ENCODE peak calls at places on chromosomes 11 and 22, in six cellular contexts. One of them, this sample, is unnamed.

GRCh38 chr11:2137202-2138071 is 1.8 kb downstream of the IGF2 start:
- DNase-seq in fibroblast of lung: peak; percentile 43
- DNase-seq in kidney: peak; percentile 89
- DNase-seq in transverse colon: peak; percentile 34
- DNase-seq in left ventricle myocardium inferior: peak; percentile 71
- DNase-seq in thoracic aorta: no peak
- DNase-seq in this sample: peak; percentile 89

GRCh38 chr22:37126383-37126782 is 16.9 kb upstream of the TMPRSS6 start:
- DNase-seq in left ventricle myocardium inferior: no peak
- DNase-seq in transverse colon: no peak
- DNase-seq in kidney: no peak
- DNase-seq in thoracic aorta: no peak
- DNase-seq in fibroblast of lung: no peak
- DNase-seq in this sample: peak; percentile 21

GRCh38 chr11:110955797-110956196 is 243.6 kb upstream of the ARHGAP20 start:
- DNase-seq in thoracic aorta: no peak
- DNase-seq in fibroblast of lung: peak; percentile 60
- DNase-seq in left ventricle myocardium inferior: no peak
- DNase-seq in kidney: no peak
- DNase-seq in transverse colon: no peak
- DNase-seq in this sample: no peak

GRCh38 chr22:32723632-32724031 is 77.9 kb upstream of the TIMP3 start:
- DNase-seq in kidney: peak; percentile 94
- DNase-seq in fibroblast of lung: peak; percentile 97
- DNase-seq in transverse colon: peak; percentile 59
- DNase-seq in thoracic aorta: no peak
- DNase-seq in left ventricle myocardium inferior: peak; percentile 72
- DNase-seq in this sample: peak; percentile 95

GRCh38 chr11:86818466-86819282 is 18.3 kb downstream of the PRSS23 start:
- DNase-seq in kidney: no peak
- DNase-seq in transverse colon: no peak
- DNase-seq in thoracic aorta: no peak
- DNase-seq in left ventricle myocardium inferior: no peak
- DNase-seq in fibroblast of lung: peak; percentile 73
- DNase-seq in this sample: peak; percentile 79

GRCh38 chr11:70537576-70538571 is 139.5 kb downstream of the CTTN start:
- DNase-seq in transverse colon: no peak
- DNase-seq in fibroblast of lung: no peak
- DNase-seq in kidney: peak; percentile 57
- DNase-seq in left ventricle myocardium inferior: no peak
- DNase-seq in thoracic aorta: no peak
- DNase-seq in this sample: no peak

GRCh38 chr11:83836883-83837654 is 550.9 kb upstream of the CCDC90B start:
- DNase-seq in kidney: no peak
- DNase-seq in left ventricle myocardium inferior: no peak
- DNase-seq in transverse colon: peak; percentile 13
- DNase-seq in thoracic aorta: no peak
- DNase-seq in fibroblast of lung: peak; percentile 37
- DNase-seq in this sample: peak; percentile 70

GRCh38 chr11:63749624-63750023 is 19.0 kb downstream of the ZFTA start:
- DNase-seq in left ventricle myocardium inferior: no peak
- DNase-seq in thoracic aorta: no peak
- DNase-seq in fibroblast of lung: no peak
- DNase-seq in kidney: no peak
- DNase-seq in transverse colon: no peak
- DNase-seq in this sample: no peak

GRCh38 chr11:9716275-9717039 is 52.6 kb downstream of the SWAP70 start:
- DNase-seq in transverse colon: no peak
- DNase-seq in fibroblast of lung: peak; percentile 92
- DNase-seq in left ventricle myocardium inferior: no peak
- DNase-seq in thoracic aorta: no peak
- DNase-seq in kidney: no peak
- DNase-seq in this sample: peak; percentile 86

GRCh38 chr11:34792814-34793241 is 123.4 kb downstream of the APIP start:
- DNase-seq in transverse colon: no peak
- DNase-seq in fibroblast of lung: no peak
- DNase-seq in left ventricle myocardium inferior: no peak
- DNase-seq in kidney: no peak
- DNase-seq in thoracic aorta: no peak
- DNase-seq in this sample: no peak

GRCh38 chr22:43628253-43628649 is 183.9 kb downstream of the EFCAB6 start:
- DNase-seq in left ventricle myocardium inferior: no peak
- DNase-seq in transverse colon: no peak
- DNase-seq in kidney: peak; percentile 72
- DNase-seq in thoracic aorta: no peak
- DNase-seq in fibroblast of lung: no peak
- DNase-seq in this sample: peak; percentile 4

GRCh38 chr11:72160319-72160718 is 24.8 kb downstream of the FOLR3 start:
- DNase-seq in fibroblast of lung: no peak
- DNase-seq in transverse colon: no peak
- DNase-seq in kidney: no peak
- DNase-seq in left ventricle myocardium inferior: no peak
- DNase-seq in thoracic aorta: no peak
- DNase-seq in this sample: no peak

GRCh38 chr11:1230456-1231395 is 7.9 kb downstream of the MUC5B start:
- DNase-seq in fibroblast of lung: no peak
- DNase-seq in thoracic aorta: no peak
- DNase-seq in kidney: peak; percentile 71
- DNase-seq in left ventricle myocardium inferior: no peak
- DNase-seq in transverse colon: peak; percentile 8
- DNase-seq in this sample: no peak

GRCh38 chr11:121892131-121892681 is 223.8 kb downstream of the BLID start:
- DNase-seq in kidney: no peak
- DNase-seq in left ventricle myocardium inferior: peak; percentile 30
- DNase-seq in fibroblast of lung: peak; percentile 81
- DNase-seq in transverse colon: no peak
- DNase-seq in thoracic aorta: no peak
- DNase-seq in this sample: peak; percentile 12

GRCh38 chr11:19441752-19442553 is 201.2 kb upstream of the E2F8 start:
- DNase-seq in kidney: peak; percentile 66
- DNase-seq in fibroblast of lung: peak; percentile 98
- DNase-seq in transverse colon: no peak
- DNase-seq in left ventricle myocardium inferior: peak; percentile 27
- DNase-seq in thoracic aorta: peak; percentile 13
- DNase-seq in this sample: peak; percentile 97

GRCh38 chr11:70618471-70619101 is 220.3 kb downstream of the CTTN start:
- DNase-seq in left ventricle myocardium inferior: no peak
- DNase-seq in thoracic aorta: no peak
- DNase-seq in transverse colon: peak; percentile 67
- DNase-seq in fibroblast of lung: no peak
- DNase-seq in kidney: no peak
- DNase-seq in this sample: no peak

GRCh38 chr22:36257948-36258674 is 5.2 kb downstream of the APOL1 start:
- DNase-seq in transverse colon: no peak
- DNase-seq in thoracic aorta: no peak
- DNase-seq in left ventricle myocardium inferior: no peak
- DNase-seq in fibroblast of lung: no peak
- DNase-seq in kidney: peak; percentile 67
- DNase-seq in this sample: no peak

GRCh38 chr11:94424011-94424410 is 22.8 kb upstream of the GPR83 start:
- DNase-seq in fibroblast of lung: no peak
- DNase-seq in kidney: no peak
- DNase-seq in thoracic aorta: no peak
- DNase-seq in transverse colon: no peak
- DNase-seq in left ventricle myocardium inferior: no peak
- DNase-seq in this sample: peak; percentile 9

GRCh38 chr11:36361472-36361871 is 65.4 kb downstream of the PRR5L start:
- DNase-seq in fibroblast of lung: peak; percentile 63
- DNase-seq in thoracic aorta: no peak
- DNase-seq in kidney: no peak
- DNase-seq in transverse colon: no peak
- DNase-seq in left ventricle myocardium inferior: no peak
- DNase-seq in this sample: no peak

GRCh38 chr11:6321961-6322362 is 1.7 kb upstream of the CAVIN3 start:
- DNase-seq in fibroblast of lung: peak; percentile 82
- DNase-seq in left ventricle myocardium inferior: no peak
- DNase-seq in kidney: no peak
- DNase-seq in thoracic aorta: no peak
- DNase-seq in transverse colon: no peak
- DNase-seq in this sample: peak; percentile 5

GRCh38 chr22:45329536-45329936 is 19.8 kb downstream of the FAM118A start:
- DNase-seq in thoracic aorta: no peak
- DNase-seq in left ventricle myocardium inferior: peak; percentile 82
- DNase-seq in kidney: no peak
- DNase-seq in transverse colon: no peak
- DNase-seq in fibroblast of lung: no peak
- DNase-seq in this sample: no peak

GRCh38 chr11:27438595-27438981 is 34.0 kb downstream of the LGR4 start:
- DNase-seq in left ventricle myocardium inferior: no peak
- DNase-seq in fibroblast of lung: no peak
- DNase-seq in thoracic aorta: no peak
- DNase-seq in kidney: no peak
- DNase-seq in transverse colon: no peak
- DNase-seq in this sample: no peak

DNA sequence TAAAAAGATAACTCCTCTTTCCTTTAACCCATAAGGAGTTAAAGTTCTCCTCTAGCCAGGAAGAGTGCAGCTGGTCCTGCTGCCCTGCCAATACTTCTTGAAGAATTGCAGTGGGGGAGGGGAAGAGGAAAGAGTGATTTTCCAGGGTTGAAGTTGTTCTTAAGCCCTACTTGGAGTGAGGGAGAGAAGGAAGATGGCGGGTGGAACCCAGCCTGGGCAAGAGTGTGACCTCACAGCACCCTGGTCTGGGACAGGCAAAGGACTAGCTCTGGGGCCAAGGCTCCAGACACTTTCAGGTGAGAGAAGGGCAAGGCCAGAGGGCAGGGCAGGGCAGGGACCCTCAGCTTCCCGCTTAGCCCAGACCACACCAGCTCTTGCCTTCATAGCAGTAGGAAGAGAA is 6.6 kb downstream of the TNKS1BP1 start:
- DNase-seq in transverse colon: no peak
- DNase-seq in thoracic aorta: no peak
- DNase-seq in left ventricle myocardium inferior: no peak
- DNase-seq in kidney: peak; percentile 63
- DNase-seq in fibroblast of lung: peak; percentile 36
- DNase-seq in this sample: no peak
- TF ChIP-seq CTCF in transverse colon: no peak
- TF ChIP-seq CTCF in thoracic aorta: no peak
- TF ChIP-seq CTCF in left ventricle myocardium inferior: no peak
- TF ChIP-seq CTCF in kidney: no peak
- TF ChIP-seq CTCF in fibroblast of lung: no peak
- TF ChIP-seq CTCF in this sample: no peak

DNA sequence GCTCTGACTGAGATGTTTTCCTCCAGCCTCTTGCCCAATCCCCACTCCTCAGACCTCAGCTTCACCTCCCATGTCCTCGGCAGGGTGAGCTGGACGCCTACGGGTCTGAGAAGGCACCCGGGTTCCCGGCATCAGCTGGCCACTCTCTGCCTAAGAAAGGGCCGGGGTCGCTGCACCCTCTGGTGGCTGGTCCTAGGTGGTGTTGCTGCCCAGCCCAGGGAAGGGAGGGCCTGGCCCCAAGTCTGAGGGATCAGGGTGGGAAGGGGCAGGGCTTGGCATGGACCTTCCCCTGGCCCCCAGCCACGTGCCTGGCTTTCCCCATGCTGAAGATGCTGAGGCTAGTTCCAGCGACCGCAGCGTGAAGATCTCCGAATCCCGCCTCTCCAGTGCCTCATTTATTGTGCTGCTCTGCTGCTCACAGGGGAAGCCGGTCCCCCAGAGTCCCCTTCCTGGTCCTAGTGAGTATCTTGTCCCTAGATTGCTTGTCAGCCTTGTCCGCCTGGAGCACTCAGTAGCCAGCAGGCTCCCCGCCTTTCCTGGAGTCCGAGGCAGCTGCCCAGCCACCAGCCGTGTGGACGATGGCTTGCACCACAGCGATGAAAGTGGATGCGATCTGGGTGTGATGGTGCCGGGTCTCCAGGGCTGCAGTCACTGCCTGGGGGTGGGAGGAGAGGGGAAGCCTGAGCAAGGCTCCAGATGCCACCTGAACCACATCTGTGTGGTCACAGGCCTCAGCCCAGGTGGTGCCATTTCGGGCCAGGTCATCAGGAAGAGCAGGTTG is 2.9 kb upstream of the GGT5 start:
- DNase-seq in kidney: peak; percentile 98
- DNase-seq in thoracic aorta: peak; percentile 87
- DNase-seq in transverse colon: peak; percentile 81
- DNase-seq in left ventricle myocardium inferior: peak; percentile 89
- DNase-seq in fibroblast of lung: peak; percentile 93
- DNase-seq in this sample: peak; percentile 100
- H3K27ac ChIP-seq in kidney: no peak overlapping the region
- H3K27ac ChIP-seq in thoracic aorta: peak overlapping the region; percentile 89
- H3K27ac ChIP-seq in transverse colon: peak overlapping the region; percentile 82
- H3K27ac ChIP-seq in left ventricle myocardium inferior: peak overlapping the region; percentile 97
- H3K27ac ChIP-seq in fibroblast of lung: peak overlapping the region; percentile 82
- H3K27ac ChIP-seq in this sample: no peak overlapping the region

DNA sequence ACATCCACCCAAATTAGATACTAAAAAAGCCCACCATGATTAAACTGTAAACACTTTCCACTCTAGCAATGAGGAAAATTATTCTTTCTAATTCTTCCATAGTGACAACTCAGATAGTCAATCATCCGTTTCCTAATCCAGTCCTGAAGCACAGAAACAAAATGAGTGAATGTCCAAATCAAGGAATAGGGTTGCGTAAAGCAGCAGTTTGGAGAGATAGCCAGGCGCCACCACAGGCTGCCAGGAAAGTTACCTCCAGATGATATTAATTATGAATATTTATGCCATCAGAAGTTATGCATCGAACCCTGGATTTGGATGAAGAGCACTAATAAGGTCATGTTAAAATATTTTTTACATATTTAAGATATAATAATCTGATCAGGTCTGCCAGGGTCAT is 63.2 kb downstream of the ETS1 start:
- DNase-seq in left ventricle myocardium inferior: no peak
- DNase-seq in transverse colon: no peak
- DNase-seq in fibroblast of lung: no peak
- DNase-seq in thoracic aorta: no peak
- DNase-seq in kidney: no peak
- DNase-seq in this sample: peak; percentile 65
- H3K4me3 ChIP-seq in left ventricle myocardium inferior: no peak overlapping the region
- H3K4me3 ChIP-seq in transverse colon: no peak overlapping the region
- H3K4me3 ChIP-seq in fibroblast of lung: no peak overlapping the region
- H3K4me3 ChIP-seq in thoracic aorta: no peak overlapping the region
- H3K4me3 ChIP-seq in kidney: no peak overlapping the region
- H3K4me3 ChIP-seq in this sample: no peak overlapping the region

GRCh38 chr11:131906963-131907362 is 536.5 kb downstream of the NTM start:
- DNase-seq in transverse colon: no peak
- DNase-seq in fibroblast of lung: no peak
- DNase-seq in kidney: no peak
- DNase-seq in left ventricle myocardium inferior: no peak
- DNase-seq in thoracic aorta: no peak
- DNase-seq in this sample: peak; percentile 16
- TF ChIP-seq CTCF in transverse colon: no peak
- TF ChIP-seq CTCF in fibroblast of lung: peak; percentile 27
- TF ChIP-seq CTCF in kidney: no peak
- TF ChIP-seq CTCF in left ventricle myocardium inferior: peak; percentile 27
- TF ChIP-seq CTCF in thoracic aorta: no peak
- TF ChIP-seq CTCF in this sample: no peak